ENCODE peak calls at places on chromosomes 11 and 22, in four cellular contexts. H, S, L and X are unnamed samples.

GRCh38 chr22:38176170-38176741 is 5.4 kb downstream of the PLA2G6 start:
- DNase-seq in S (peak), L (no peak), H (no peak), X (no peak)

GRCh38 chr11:132463941-132464340 is 1068.4 kb downstream of the OPCML start:
- DNase-seq in H (no peak), S (no peak), L (no peak), X (no peak)

GRCh38 chr22:47547881-47548630 is 785.6 kb downstream of the TBC1D22A start:
- DNase-seq in L (no peak), H (no peak), S (no peak), X (no peak)

GRCh38 chr11:84319853-84320252 is 1033.7 kb upstream of the CCDC90B start:
- DNase-seq in S (no peak), L (no peak), H (no peak), X (no peak)

GRCh38 chr11:121435132-121435531 is 17.0 kb upstream of the SORL1 start:
- DNase-seq in L (no peak), H (peak), S (no peak), X (no peak)

GRCh38 chr22:35620624-35621245 is 3.6 kb upstream of the MB start:
- DNase-seq in L (no peak), S (no peak), H (no peak), X (no peak)

GRCh38 chr11:77361184-77361583 is 59.7 kb upstream of the GDPD4 start:
- DNase-seq in H (no peak), S (peak), L (no peak), X (peak)

GRCh38 chr11:46116007-46116711 is 5.1 kb downstream of the PHF21A start:
- DNase-seq in S (no peak), H (no peak), L (no peak), X (no peak)

GRCh38 chr11:62306227-62306626 is 7.4 kb upstream of the SCGB1D4 start:
- DNase-seq in H (no peak), L (no peak), S (no peak), X (no peak)

GRCh38 chr11:105903113-105903512 is 118.9 kb downstream of the MSANTD4 start:
- DNase-seq in H (no peak), L (no peak), S (no peak), X (no peak)

GRCh38 chr11:69230856-69231425 is 63.0 kb upstream of the MYEOV start:
- DNase-seq in S (no peak), L (no peak), H (no peak), X (no peak)

GRCh38 chr11:81036168-81036870 is 1595.5 kb upstream of the TENM4 start:
- DNase-seq in H (peak), S (no peak), L (no peak), X (no peak)

GRCh38 chr22:39546889-39547586 is 14.5 kb upstream of the RPS19BP1 start:
- DNase-seq in S (peak), H (no peak), L (no peak), X (peak)

GRCh38 chr11:69972351-69972802 is 105.7 kb upstream of the ANO1 start:
- DNase-seq in L (no peak), S (no peak), H (no peak), X (no peak)

GRCh38 chr11:65810046-65810868 is 23.4 kb downstream of the OVOL1 start:
- DNase-seq in H (peak), S (no peak), L (no peak), X (no peak)

GRCh38 chr22:39472570-39473556 is 16.1 kb downstream of the MGAT3 start:
- DNase-seq in S (no peak), L (no peak), H (peak), X (no peak)